ENCODE peak calls at places on chromosomes 1 and 21, in nine cellular contexts. C is non-pigmented ciliary epithelial cell, Q is iPS-NIHi11, E is LHCN-M2, R is T-cell, D is NCI-H1092 treated with DMSO at 0.1 percent for 48 hours, U is T-helper 1 cell, S is upper lobe of left lung, O is activated T-helper 1 cell treated with Interleukin-2 at 50 U/mL for 16 hours. Y is an unnamed sample.

GRCh38 chr1:183676515-183677189 is 23.5 kb upstream of the APOBEC4 start:
- DNase-seq in Q (no peak), S (no peak), U (no peak), O (no peak), D (no peak), C (no peak), E (no peak), R (no peak), Y (no peak)

GRCh38 chr1:200510228-200510623 is 100.4 kb upstream of the ZNF281 start:
- DNase-seq in C (peak), E (peak), D (peak), S (peak), Q (peak), R (peak), U (peak), O (peak), Y (peak)

GRCh38 chr1:100387209-100387608 is 34.9 kb downstream of the CDC14A start:
- DNase-seq in O (no peak), Q (no peak), S (no peak), D (no peak), C (no peak), E (no peak), U (no peak), R (no peak), Y (no peak)

GRCh38 chr1:188325211-188325610 is 1496.5 kb downstream of the PLA2G4A start:
- DNase-seq in O (no peak), D (no peak), U (no peak), E (no peak), C (no peak), Q (no peak), S (no peak), R (no peak), Y (no peak)

GRCh38 chr1:29574871-29575270 is 338.5 kb downstream of the PTPRU start:
- DNase-seq in Q (no peak), D (no peak), S (no peak), C (no peak), O (no peak), U (no peak), R (no peak), E (no peak), Y (no peak)

GRCh38 chr21:36274128-36274527 is 45.9 kb upstream of the MORC3 start:
- DNase-seq in O (no peak), E (no peak), Q (no peak), C (no peak), U (no peak), R (no peak), D (no peak), S (no peak), Y (no peak)

GRCh38 chr1:25135903-25136302 is 96.4 kb downstream of the SYF2 start:
- DNase-seq in U (no peak), S (no peak), O (no peak), C (no peak), E (no peak), Q (no peak), R (no peak), D (peak), Y (no peak)

GRCh38 chr1:4489486-4489885 is 164.9 kb upstream of the AJAP1 start:
- DNase-seq in Q (no peak), O (no peak), D (no peak), E (no peak), R (no peak), U (no peak), C (no peak), S (no peak), Y (no peak)

GRCh38 chr1:27605300-27605766 is 1.4 kb upstream of the AHDC1 start:
- DNase-seq in O (no peak), D (no peak), Q (no peak), S (no peak), C (no peak), U (no peak), E (no peak), R (no peak), Y (no peak)

GRCh38 chr1:35876988-35877387 is 6.0 kb upstream of the AGO1 start:
- DNase-seq in R (no peak), S (no peak), C (no peak), O (no peak), Q (peak), U (no peak), E (no peak), D (no peak), Y (no peak)